ENCODE peak calls at places on chromosome 17, in nine cellular contexts. F, L, H, Y, Z, E, M, P and N are unnamed samples.

GRCh38 chr17:79984045-79984840 is 51.4 kb downstream of the TBC1D16 start:
- DNase-seq in Y (no peak), Z (no peak), M (no peak), P (no peak), E (peak), H (no peak), F (no peak), L (no peak), N (no peak)

GRCh38 chr17:55672585-55673501 is 49.8 kb downstream of the TMEM100 start:
- DNase-seq in F (no peak), Y (no peak), Z (no peak), M (no peak), H (peak), E (no peak), L (no peak), P (no peak), N (no peak)

GRCh38 chr17:50841277-50841948 is 6.0 kb downstream of the WFIKKN2 start:
- DNase-seq in F (no peak), H (peak), P (no peak), Y (no peak), E (peak), M (no peak), L (no peak), Z (no peak), N (no peak)

GRCh38 chr17:54261465-54261864 is 438.7 kb downstream of the KIF2B start:
- DNase-seq in P (no peak), Z (no peak), E (no peak), M (no peak), H (no peak), F (no peak), L (no peak), Y (no peak), N (no peak)

GRCh38 chr17:17523001-17523713 is 27.0 kb upstream of the RASD1 start:
- DNase-seq in P (no peak), M (no peak), F (no peak), L (no peak), H (peak), E (no peak), Z (no peak), Y (no peak), N (no peak)

GRCh38 chr17:30534938-30535921 is 58.0 kb downstream of the GOSR1 start:
- DNase-seq in E (peak), Y (no peak), H (no peak), M (no peak), L (no peak), F (no peak), P (no peak), Z (no peak), N (no peak)

GRCh38 chr17:74182041-74182783 is 21.3 kb upstream of the RPL38 start:
- DNase-seq in Y (no peak), F (no peak), L (no peak), M (no peak), Z (no peak), H (peak), P (no peak), E (no peak), N (no peak)

GRCh38 chr17:80146121-80147034 is 550 bp downstream of the EIF4A3 start:
- DNase-seq in Z (no peak), L (no peak), P (no peak), Y (no peak), H (no peak), M (no peak), E (peak), F (peak), N (no peak)

GRCh38 chr17:34173221-34173620 is 81.9 kb upstream of the CCL2 start:
- DNase-seq in M (no peak), H (no peak), E (no peak), Y (peak), L (peak), F (peak), Z (no peak), P (no peak), N (no peak)

GRCh38 chr17:40038882-40039513 is 15.2 kb downstream of the MED24 start:
- DNase-seq in L (peak), M (peak), Z (peak), Y (peak), E (no peak), H (peak), F (peak), P (peak), N (no peak)

GRCh38 chr17:260944-261343 is 79.5 kb upstream of the DOC2B start:
- DNase-seq in L (no peak), F (no peak), M (no peak), Y (no peak), H (peak), Z (no peak), E (peak), P (no peak), N (no peak)

GRCh38 chr17:17180141-17180603 is 26.0 kb downstream of the PLD6 start:
- DNase-seq in F (no peak), Y (no peak), L (no peak), M (no peak), P (no peak), H (no peak), Z (no peak), E (peak), N (no peak)

GRCh38 chr17:40107266-40107980 is 7.0 kb upstream of the NR1D1 start:
- DNase-seq in F (no peak), H (no peak), M (no peak), E (no peak), L (no peak), Z (no peak), Y (no peak), P (no peak), N (no peak)

GRCh38 chr17:72682597-72682996 is 409.9 kb downstream of the SLC39A11 start:
- DNase-seq in H (no peak), F (peak), L (no peak), Y (peak), Z (no peak), M (no peak), P (no peak), E (no peak), N (no peak)

GRCh38 chr17:54992797-54993639 is 24.5 kb downstream of the STXBP4 start:
- DNase-seq in F (peak), M (no peak), E (no peak), P (no peak), H (no peak), Y (peak), L (no peak), Z (no peak), N (no peak)

GRCh38 chr17:12301551-12301950 is 280.9 kb downstream of the MAP2K4 start:
- DNase-seq in M (no peak), H (no peak), P (no peak), Y (no peak), Z (no peak), L (no peak), F (no peak), E (no peak), N (no peak)

GRCh38 chr17:27559996-27560481 is 70.9 kb upstream of the LGALS9 start:
- DNase-seq in P (no peak), Z (peak), L (peak), M (no peak), Y (no peak), F (peak), E (peak), H (peak), N (no peak)

GRCh38 chr17:79137791-79138190 is 63.2 kb downstream of the ENGASE start:
- DNase-seq in M (no peak), Z (no peak), P (no peak), L (no peak), H (no peak), E (no peak), Y (no peak), F (no peak), N (no peak)

GRCh38 chr17:40281663-40282062 is 6.0 kb upstream of the CDC6 start:
- DNase-seq in F (no peak), M (no peak), E (peak), Z (no peak), H (no peak), Y (no peak), P (no peak), L (no peak), N (no peak)

GRCh38 chr17:34283571-34283970 is 2.0 kb upstream of the CCL11 start:
- DNase-seq in E (no peak), Y (no peak), F (no peak), P (no peak), L (no peak), M (no peak), Z (no peak), H (no peak), N (no peak)

GRCh38 chr17:20230924-20231323 is 221.8 kb downstream of the SPECC1 start:
- DNase-seq in P (no peak), F (no peak), L (no peak), M (no peak), Y (no peak), Z (no peak), E (no peak), H (no peak), N (no peak)

GRCh38 chr17:77126519-77126918 is 14.2 kb upstream of the SEC14L1 start:
- DNase-seq in H (peak), F (no peak), L (no peak), P (no peak), M (no peak), Y (no peak), E (peak), Z (no peak), N (no peak)

GRCh38 chr17:14882131-14882530 is 383.0 kb downstream of the PMP22 start:
- DNase-seq in M (no peak), H (no peak), P (no peak), Y (no peak), Z (no peak), F (peak), L (peak), E (no peak), N (no peak)

GRCh38 chr17:16215965-16216316 is 607 bp upstream of the NCOR1 start:
- DNase-seq in L (no peak), M (no peak), Y (no peak), E (peak), Z (no peak), F (no peak), P (no peak), H (no peak), N (no peak)

GRCh38 chr17:35816723-35817122 is 7.4 kb downstream of the TAF15 start:
- DNase-seq in M (no peak), E (no peak), F (no peak), H (no peak), Y (no peak), Z (no peak), P (no peak), L (no peak), N (no peak)

GRCh38 chr17:13597723-13598347 is 3.9 kb downstream of the HS3ST3A1 start:
- DNase-seq in Z (no peak), E (no peak), H (no peak), F (peak), M (peak), Y (peak), P (no peak), L (peak), N (peak)

GRCh38 chr17:8185580-8186445 is 4.2 kb downstream of the BORCS6 start:
- DNase-seq in L (no peak), M (peak), F (peak), Z (peak), Y (peak), H (peak), P (peak), E (peak), N (no peak)

GRCh38 chr17:19706791-19707727 is 9.3 kb downstream of the SLC47A2 start:
- DNase-seq in P (no peak), F (no peak), H (no peak), Z (no peak), L (no peak), M (no peak), Y (no peak), E (peak), N (no peak)

DNA sequence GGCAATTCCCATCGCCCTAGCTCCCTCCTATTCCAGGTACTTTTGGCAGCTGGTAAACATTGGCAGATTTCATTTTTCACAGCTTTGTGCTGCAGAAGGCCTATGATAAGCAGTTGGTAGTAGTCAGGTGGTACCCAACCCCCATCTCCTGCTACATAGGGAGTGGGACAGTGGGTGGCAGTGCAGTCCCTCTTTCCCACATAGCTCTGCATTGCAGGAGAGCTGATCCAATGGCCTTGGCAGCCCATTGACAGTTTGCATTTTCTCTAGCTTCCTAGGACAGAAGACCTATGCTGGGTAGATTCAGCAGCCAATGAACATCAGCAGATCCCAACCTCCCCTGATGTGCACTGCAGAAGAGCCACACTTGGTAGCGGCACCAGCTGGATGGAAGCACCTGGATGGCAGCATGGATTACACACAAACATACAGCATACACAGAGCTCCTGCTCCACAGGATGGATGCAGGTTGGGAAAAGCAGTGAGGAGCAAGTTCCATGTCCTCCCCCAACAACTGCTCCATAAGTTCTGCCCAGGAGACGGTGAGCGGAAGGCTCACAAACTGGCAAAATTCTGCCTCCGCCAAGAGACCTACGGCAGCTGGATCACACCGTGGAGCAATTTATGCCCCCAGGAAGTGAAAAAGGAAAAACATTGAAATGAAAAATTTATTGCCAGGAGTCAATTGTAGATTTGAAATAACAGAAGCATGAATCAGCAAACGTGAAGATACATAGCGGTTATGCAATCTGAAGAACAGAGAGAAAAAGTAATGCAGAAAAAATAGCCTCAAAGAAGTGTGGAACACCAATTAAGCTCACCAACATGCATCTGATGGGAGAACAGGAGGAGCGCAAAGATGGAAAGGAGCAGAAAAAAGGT is 95.7 kb downstream of the CACNG1 start:
- DNase-seq in L (no peak), Y (peak), E (no peak), M (no peak), P (no peak), H (no peak), F (peak), Z (no peak), N (no peak)
- TF ChIP-seq CTCF in L (no peak), Y (no peak), E (no peak), M (no peak), P (no peak), H (no peak), F (peak), Z (no peak), N (no peak)

GRCh38 chr17:38509772-38510423 is 81.6 kb downstream of the ARHGAP23 start:
- DNase-seq in P (no peak), L (no peak), H (peak), E (no peak), Y (no peak), Z (no peak), F (no peak), M (peak), N (no peak)

GRCh38 chr17:38508570-38508950 is 80.3 kb downstream of the ARHGAP23 start:
- DNase-seq in M (no peak), E (no peak), L (no peak), P (no peak), Y (no peak), H (no peak), Z (no peak), F (no peak), N (no peak)

GRCh38 chr17:38510424-38511125 is 82.3 kb downstream of the ARHGAP23 start:
- DNase-seq in L (no peak), P (no peak), H (peak), Z (no peak), F (no peak), M (peak), E (no peak), Y (peak), N (no peak)

GRCh38 chr17:38507921-38508569 is 79.8 kb downstream of the ARHGAP23 start:
- DNase-seq in L (no peak), E (no peak), M (no peak), F (no peak), P (no peak), H (peak), Y (no peak), Z (no peak), N (no peak)

GRCh38 chr17:38509008-38509771 is 80.9 kb downstream of the ARHGAP23 start:
- DNase-seq in H (peak), M (peak), Z (peak), L (peak), E (peak), P (peak), Y (peak), F (peak), N (peak)
- TF ChIP-seq CTCF in H (peak), M (peak), Z (peak), L (peak), E (no peak), P (peak), Y (peak), F (peak), N (peak)

GRCh38 chr17:68291836-68292688 is 767 bp downstream of the ARSG start:
- DNase-seq in H (peak), Y (peak), E (peak), Z (peak), L (no peak), F (peak), M (peak), P (peak), N (no peak)
- TF ChIP-seq CTCF in H (no peak), Y (peak), E (no peak), Z (no peak), L (no peak), F (peak), M (peak), P (no peak), N (no peak)

DNA sequence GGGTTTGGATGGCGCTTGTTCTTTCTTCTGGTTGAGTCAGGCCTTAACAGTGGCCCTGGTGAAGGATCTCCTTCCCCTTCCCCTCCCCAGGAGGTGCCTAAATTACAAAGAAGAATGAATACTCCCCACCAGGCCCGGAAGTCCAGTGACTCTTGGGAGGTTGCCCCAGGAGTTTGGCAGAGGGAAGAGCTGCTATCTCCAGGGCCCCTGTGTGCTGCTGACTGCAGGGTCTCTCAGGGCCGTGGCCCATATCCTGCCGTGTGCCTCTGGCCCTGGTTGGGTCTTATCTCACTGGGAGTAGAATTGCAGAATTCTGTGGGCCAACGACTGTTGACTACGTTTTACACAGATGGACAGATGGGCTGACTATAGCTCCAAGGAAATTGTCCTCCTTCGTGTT is 27.9 kb downstream of the AKAP1 start:
- DNase-seq in M (no peak), Y (no peak), L (no peak), F (no peak), Z (no peak), P (no peak), E (no peak), H (no peak), N (no peak)
- TF ChIP-seq CTCF in M (no peak), Y (no peak), L (no peak), F (no peak), Z (no peak), P (no peak), E (no peak), H (no peak), N (no peak)

DNA sequence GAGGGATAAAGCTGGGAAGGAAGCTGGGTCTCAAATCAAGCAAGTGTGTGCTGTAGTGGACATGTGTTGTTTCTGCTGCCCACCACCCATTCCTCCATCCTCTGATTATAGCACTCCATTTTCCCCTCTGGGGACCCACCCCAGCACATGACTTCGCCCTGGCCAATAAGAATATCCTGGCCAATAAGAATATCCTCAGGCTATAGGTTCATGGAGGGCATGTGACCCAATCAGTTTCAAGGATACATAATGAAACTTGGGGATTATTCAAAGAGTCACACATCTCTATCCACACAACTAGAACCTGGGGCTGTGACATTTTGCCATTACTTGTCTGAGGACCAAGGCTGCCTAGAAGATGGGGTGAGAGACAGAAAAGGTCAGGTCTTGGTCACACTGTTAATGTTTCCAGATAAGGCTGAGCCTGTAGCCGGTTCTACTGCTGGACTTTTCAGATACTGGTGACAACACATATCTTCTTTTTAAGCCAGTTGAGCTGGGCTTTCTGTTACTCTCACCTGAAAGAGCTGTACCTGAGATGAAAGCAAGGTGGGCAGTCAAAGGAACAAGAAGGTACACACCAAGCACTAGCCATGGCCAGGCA is 33.7 kb downstream of the MYO18A start:
- DNase-seq in L (no peak), H (peak), P (no peak), E (no peak), M (no peak), Z (no peak), F (no peak), Y (no peak), N (no peak)
- TF ChIP-seq CTCF in L (no peak), H (no peak), P (no peak), E (no peak), M (no peak), Z (no peak), F (no peak), Y (no peak), N (no peak)

GRCh38 chr17:42284566-42284965 is 3.7 kb upstream of the STAT5A start:
- DNase-seq in H (peak), Z (no peak), F (no peak), P (peak), E (peak), L (no peak), Y (no peak), M (no peak), N (no peak)

GRCh38 chr17:42284020-42284369 is 4.3 kb upstream of the STAT5A start:
- DNase-seq in H (peak), P (peak), E (no peak), F (no peak), Y (no peak), L (no peak), M (no peak), Z (no peak), N (no peak)

GRCh38 chr17:42283241-42284019 is 4.9 kb upstream of the STAT5A start:
- DNase-seq in Z (no peak), F (no peak), L (no peak), Y (no peak), H (peak), E (peak), P (peak), M (no peak), N (no peak)

GRCh38 chr17:42281571-42282096 is 5.4 kb upstream of the STAT5B start:
- DNase-seq in E (peak), Z (no peak), F (no peak), H (no peak), M (no peak), L (no peak), P (peak), Y (no peak), N (no peak)

GRCh38 chr17:42282478-42283080 is 5.7 kb upstream of the STAT5A start:
- DNase-seq in M (no peak), E (peak), L (no peak), Y (no peak), P (peak), Z (no peak), F (no peak), H (peak), N (no peak)
- TF ChIP-seq CTCF in M (no peak), E (no peak), L (no peak), Y (no peak), P (no peak), Z (no peak), F (no peak), H (no peak), N (no peak)